ENCODE peak calls at places on chromosome 12, in five cellular contexts. U is heart left ventricle, S is IMR-90, E is gastrocnemius medialis, N is A549. D is an unnamed sample.

GRCh38 chr12:132726386-132726785 is 15.7 kb downstream of the PGAM5 start:
- DNase-seq in U (no peak), S (no peak), E (no peak), N (no peak), D (no peak)

GRCh38 chr12:57983150-57983857 is 41.9 kb downstream of the ATP23 start:
- DNase-seq in U (no peak), S (peak; percentile 67), E (no peak), N (peak; percentile 68), D (peak; percentile 17)

GRCh38 chr12:120965534-120966091 is 12.7 kb upstream of the HNF1A start:
- DNase-seq in U (no peak), S (no peak), E (no peak), N (no peak), D (no peak)

GRCh38 chr12:14384783-14385638 is 19.5 kb downstream of the ATF7IP start:
- DNase-seq in U (no peak), S (peak; percentile 95), E (peak; percentile 75), N (peak; percentile 91), D (no peak)

GRCh38 chr12:50842637-50843493 is at the start of gene TMPRSS12:
- DNase-seq in U (peak; percentile 63), S (no peak), E (no peak), N (no peak), D (no peak)

GRCh38 chr12:7374423-7375144 is 69.4 kb downstream of the CD163L1 start:
- DNase-seq in U (peak; percentile 55), S (peak; percentile 6), E (no peak), N (peak; percentile 60), D (peak; percentile 15)

GRCh38 chr12:47394070-47394469 is 311.8 kb downstream of the RPAP3 start:
- DNase-seq in U (no peak), S (no peak), E (no peak), N (peak; percentile 32), D (no peak)

GRCh38 chr12:70719672-70720420 is 82.6 kb upstream of the PTPRB start:
- DNase-seq in U (peak; percentile 65), S (peak; percentile 36), E (peak; percentile 13), N (peak; percentile 13), D (peak; percentile 18)

GRCh38 chr12:13205809-13206559 is 9.5 kb downstream of the EMP1 start:
- DNase-seq in U (no peak), S (peak; percentile 99), E (no peak), N (peak; percentile 66), D (no peak)

GRCh38 chr12:2403221-2403976 is 350.6 kb downstream of the CACNA1C start:
- DNase-seq in U (no peak), S (no peak), E (no peak), N (no peak), D (no peak)

GRCh38 chr12:69239922-69240624 is 704 bp downstream of the CPSF6 start:
- DNase-seq in U (peak; percentile 76), S (peak; percentile 15), E (peak; percentile 23), N (peak; percentile 57), D (peak; percentile 30)

GRCh38 chr12:42135264-42135814 is 9.3 kb downstream of the GXYLT1 start:
- DNase-seq in U (no peak), S (peak; percentile 87), E (no peak), N (no peak), D (no peak)

GRCh38 chr12:101616027-101616494 is 21.3 kb downstream of the MYBPC1 start:
- DNase-seq in U (no peak), S (no peak), E (no peak), N (no peak), D (no peak)

DNA sequence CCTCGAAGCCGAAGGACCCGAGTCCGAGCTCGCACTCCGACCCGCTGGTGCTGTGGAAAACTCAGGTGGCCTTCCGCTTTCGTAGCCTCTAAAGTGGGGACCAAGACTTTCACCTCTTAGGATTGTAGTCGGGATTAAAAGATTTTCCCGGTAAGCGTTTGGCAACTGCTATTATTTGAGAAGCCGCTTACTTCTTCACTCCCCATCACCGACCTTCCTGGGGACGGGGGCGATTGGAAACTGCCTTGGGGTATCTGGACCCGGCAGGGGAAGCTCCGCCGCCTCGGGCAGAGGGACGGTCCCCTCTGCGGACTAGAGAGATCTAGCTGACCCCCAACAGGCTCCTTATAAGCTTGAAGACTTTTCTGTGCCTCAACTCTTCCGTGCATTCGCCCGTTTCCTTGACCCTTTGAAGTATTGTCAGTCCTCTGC is 656 bp downstream of the TRAFD1 start:
- DNase-seq in U (peak; percentile 24), S (no peak), E (no peak), N (no peak), D (no peak)
- H3K27ac ChIP-seq in U (peak overlapping the region; percentile 88), S (peak overlapping the region; percentile 92), E (peak overlapping the region; percentile 89), N (peak overlapping the region; percentile 86), D (peak overlapping the region; percentile 53)

GRCh38 chr12:89373772-89374572 is 21.7 kb upstream of the DUSP6 start:
- DNase-seq in U (no peak), S (peak; percentile 90), E (peak; percentile 15), N (no peak), D (no peak)

GRCh38 chr12:89379100-89379838 is 27.0 kb upstream of the DUSP6 start:
- DNase-seq in U (no peak), S (no peak), E (no peak), N (no peak), D (no peak)

GRCh38 chr12:89376844-89377243 is 24.5 kb upstream of the DUSP6 start:
- DNase-seq in U (no peak), S (no peak), E (no peak), N (no peak), D (no peak)

GRCh38 chr12:89372584-89373370 is 20.5 kb upstream of the DUSP6 start:
- DNase-seq in U (no peak), S (no peak), E (no peak), N (no peak), D (no peak)

GRCh38 chr12:89376202-89376529 is 23.9 kb upstream of the DUSP6 start:
- DNase-seq in U (no peak), S (no peak), E (no peak), N (no peak), D (no peak)
- H3K4me1 ChIP-seq in U (peaks cover 52% of the 10 kb centered on the region), S (peaks cover 15% of the 10 kb centered on the region), E (peaks cover 17% of the 10 kb centered on the region), N (peaks cover 22% of the 10 kb centered on the region), D (peaks cover 14% of the 10 kb centered on the region)

GRCh38 chr12:117089463-117089862 is 9.8 kb downstream of the TESC start:
- DNase-seq in U (no peak), S (no peak), E (no peak), N (no peak), D (no peak)

GRCh38 chr12:117092511-117092780 is 6.8 kb downstream of the TESC start:
- DNase-seq in U (no peak), S (no peak), E (no peak), N (no peak), D (no peak)

GRCh38 chr12:117090388-117090787 is 8.8 kb downstream of the TESC start:
- DNase-seq in U (no peak), S (no peak), E (no peak), N (no peak), D (no peak)

GRCh38 chr12:117091758-117092510 is 7.3 kb downstream of the TESC start:
- DNase-seq in U (no peak), S (no peak), E (no peak), N (no peak), D (no peak)

GRCh38 chr12:117090816-117091711 is 8.2 kb downstream of the TESC start:
- DNase-seq in U (no peak), S (no peak), E (no peak), N (no peak), D (no peak)
- TF ChIP-seq POLR2A in U (no peak), S (no peak), E (no peak), N (no peak), D (no peak)

GRCh38 chr12:122421263-122421814 is 1.1 kb downstream of the CLIP1 start:
- DNase-seq in U (peak; percentile 62), S (peak; percentile 47), E (peak; percentile 77), N (peak; percentile 75), D (no peak)
- H3K27ac ChIP-seq in U (peak overlapping the region; percentile 99), S (peak overlapping the region; percentile 98), E (peak overlapping the region; percentile 99), N (peak overlapping the region; percentile 100), D (peak overlapping the region; percentile 94)

DNA sequence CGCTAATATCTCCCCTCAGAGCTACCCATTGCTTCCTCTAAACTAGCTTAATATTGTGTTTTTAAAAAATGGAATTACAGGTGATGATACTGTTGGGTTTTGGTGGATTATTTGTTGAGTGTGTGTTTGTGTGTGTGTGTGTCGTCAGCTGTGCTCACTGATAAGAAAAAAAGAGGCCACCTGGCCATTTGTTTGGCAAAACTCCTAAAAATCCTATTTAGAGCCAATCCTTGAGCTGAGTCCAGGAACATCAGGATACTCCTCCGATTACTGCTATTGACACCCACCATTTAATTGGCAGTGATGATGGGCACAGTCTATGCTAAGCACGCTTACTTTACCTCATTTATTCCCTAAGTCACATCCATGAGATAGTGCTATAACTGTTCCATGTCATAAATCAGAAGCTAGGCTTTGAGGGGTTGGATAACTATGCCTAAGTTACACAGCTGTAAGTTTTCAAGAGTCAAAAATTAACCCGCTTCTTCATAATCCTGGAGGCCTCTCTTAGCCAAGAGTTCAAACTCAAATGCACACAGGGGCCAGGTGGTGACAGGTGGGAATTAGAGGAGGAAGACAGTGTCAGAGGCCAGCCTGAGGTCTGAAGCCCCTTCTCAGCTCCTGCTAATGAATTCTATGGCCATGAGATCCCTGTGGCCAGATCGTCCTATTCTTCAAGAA is 1026.6 kb upstream of the TMEM132C start:
- DNase-seq in U (no peak), S (no peak), E (no peak), N (no peak), D (no peak)
- H3K4me1 ChIP-seq in U (peaks cover 5% of the 10 kb centered on the region), S (no peaks in the 10 kb centered on the region), E (no peaks in the 10 kb centered on the region), N (no peaks in the 10 kb centered on the region), D (no peaks in the 10 kb centered on the region)

GRCh38 chr12:106976013-106976658 is 10.8 kb downstream of the MTERF2 start:
- DNase-seq in U (no peak), S (peak; percentile 80), E (no peak), N (no peak), D (no peak)
- TF ChIP-seq POLR2A in U (no peak), S (no peak), E (no peak), N (no peak), D (no peak)

DNA sequence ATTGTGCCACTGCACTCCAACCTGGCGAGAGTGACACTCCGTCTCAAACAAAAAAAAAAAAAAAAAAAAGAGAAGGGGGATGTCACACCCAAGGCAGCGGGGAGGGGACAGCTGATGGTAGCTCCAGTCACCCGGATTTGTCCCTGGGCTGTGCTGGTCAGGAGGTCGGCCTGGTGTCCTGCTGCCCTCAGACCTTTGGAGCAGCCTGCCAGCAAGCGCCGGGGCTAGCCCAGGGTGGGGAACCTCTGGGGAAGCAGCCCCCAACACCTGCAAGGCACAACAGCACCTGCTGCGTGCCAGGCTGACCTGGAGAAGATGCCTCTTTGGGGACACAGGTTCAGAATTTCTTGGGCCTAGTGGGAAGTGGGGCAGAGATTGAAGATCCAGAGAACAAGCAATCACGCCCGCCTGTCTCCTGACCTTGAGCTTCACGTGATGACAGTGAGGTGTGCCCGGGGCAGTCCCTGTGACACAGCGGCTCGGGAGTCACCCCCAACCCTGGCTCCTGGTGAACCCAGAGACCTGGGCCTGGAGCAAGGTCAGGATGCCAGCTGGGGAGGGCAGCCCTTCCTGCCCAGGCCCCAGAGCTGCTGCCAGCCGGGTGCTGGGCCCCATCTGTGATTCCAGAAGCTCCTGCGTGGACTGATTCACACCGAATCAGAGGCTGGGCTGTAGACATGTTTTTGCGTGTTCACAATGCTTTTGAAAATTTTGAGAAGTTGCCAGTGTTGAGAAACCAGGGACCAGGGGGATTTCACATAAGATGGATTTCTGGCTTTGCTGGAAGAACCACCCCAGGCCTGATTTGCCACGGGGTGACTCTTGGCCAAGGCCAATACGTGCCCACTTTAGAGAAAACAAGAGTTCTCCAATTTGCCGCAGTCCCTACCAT is 66.4 kb downstream of the RFLNA start:
- DNase-seq in U (no peak), S (no peak), E (peak; percentile 71), N (no peak), D (no peak)
- H3K27ac ChIP-seq in U (peak overlapping the region; percentile 87), S (no peak overlapping the region), E (peak overlapping the region; percentile 97), N (peak overlapping the region; percentile 92), D (peak overlapping the region; percentile 91)